ENCODE peak calls at places on chromosomes 5 and 9, in four cellular contexts. A is frontal cortex, P is neural crest cell, R is progenitor cell of endocrine pancreas. Z is an unnamed sample.

GRCh38 chr9:93091056-93091452 is 5.0 kb upstream of the CARD19 start:
- DNase-seq in A (no peak), P (no peak), R (no peak), Z (no peak)

GRCh38 chr5:109753279-109753678 is 63.6 kb downstream of the MAN2A1 start:
- DNase-seq in A (no peak), P (no peak), R (no peak), Z (no peak)

GRCh38 chr9:893843-894420 is 52.4 kb downstream of the DMRT1 start:
- DNase-seq in A (peak), P (peak), R (peak), Z (peak)

GRCh38 chr5:113221294-113222176 is 213.3 kb downstream of the TSSK1B start:
- DNase-seq in A (no peak), P (no peak), R (no peak), Z (no peak)

GRCh38 chr9:38421498-38422211 is 2.6 kb downstream of the IGFBPL1 start:
- DNase-seq in A (no peak), P (peak), R (no peak), Z (peak)

GRCh38 chr5:84718377-84718776 is 333.7 kb upstream of the EDIL3 start:
- DNase-seq in A (no peak), P (no peak), R (no peak), Z (no peak)

GRCh38 chr5:109399092-109399759 is 10.5 kb downstream of the PJA2 start:
- DNase-seq in A (no peak), P (no peak), R (no peak), Z (no peak)

GRCh38 chr9:69174645-69175487 is 789 bp downstream of the TJP2 start:
- DNase-seq in A (peak), P (no peak), R (no peak), Z (no peak)

GRCh38 chr5:69368458-69369368 is 607 bp downstream of the AK6 start:
- DNase-seq in A (no peak), P (no peak), R (no peak), Z (peak)

GRCh38 chr5:139395844-139396640 is 1.1 kb upstream of the PROB1 start:
- DNase-seq in A (no peak), P (no peak), R (no peak), Z (no peak)

GRCh38 chr9:109751253-109751652 is 28.7 kb upstream of the PALM2AKAP2 start:
- DNase-seq in A (peak), P (no peak), R (no peak), Z (no peak)

GRCh38 chr5:53031695-53032096 is 42.5 kb downstream of the ITGA2 start:
- DNase-seq in A (no peak), P (no peak), R (no peak), Z (no peak)

GRCh38 chr5:1568201-1568979 is 44.6 kb upstream of the LPCAT1 start:
- DNase-seq in A (no peak), P (no peak), R (no peak), Z (no peak)

GRCh38 chr5:10246761-10247160 is 2.9 kb downstream of the ATPSCKMT start:
- DNase-seq in A (no peak), P (no peak), R (no peak), Z (no peak)

GRCh38 chr5:72152506-72152905 is 45.2 kb downstream of the MAP1B start:
- DNase-seq in A (no peak), P (no peak), R (no peak), Z (no peak)

GRCh38 chr5:128559300-128560297 is 21.6 kb upstream of the FBN2 start:
- DNase-seq in A (no peak), P (no peak), R (no peak), Z (no peak)

GRCh38 chr9:20024159-20024571 is 235.3 kb upstream of the SLC24A2 start:
- DNase-seq in A (no peak), P (no peak), R (no peak), Z (no peak)

GRCh38 chr9:112820886-112821285 is 69.8 kb downstream of the SLC46A2 start:
- DNase-seq in A (no peak), P (no peak), R (no peak), Z (no peak)

GRCh38 chr5:67971223-67971830 is 244.2 kb upstream of the PIK3R1 start:
- DNase-seq in A (no peak), P (no peak), R (no peak), Z (no peak)

GRCh38 chr5:29001666-29002065 is 1963.3 kb upstream of the CDH9 start:
- DNase-seq in A (no peak), P (no peak), R (no peak), Z (no peak)

GRCh38 chr5:124783794-124784193 is 37.4 kb upstream of the ZNF608 start:
- DNase-seq in A (no peak), P (no peak), R (no peak), Z (no peak)

GRCh38 chr9:15219511-15219910 is 87.5 kb downstream of the TTC39B start:
- DNase-seq in A (no peak), P (no peak), R (no peak), Z (no peak)

Z was measured in D341Med.